ENCODE peak calls at places on chromosome 20, in six cellular contexts. One of them, this sample, is unnamed.

GRCh38 chr20:11726021-11726420 is 191.7 kb upstream of the BTBD3 start:
- DNase-seq in prostate gland: no peak
- DNase-seq in stomach: no peak
- DNase-seq in body of pancreas: no peak
- DNase-seq in Peyer's patch: no peak
- DNase-seq in endothelial cell of umbilical vein: peak; percentile 3
- DNase-seq in this sample: no peak

GRCh38 chr20:57662313-57663240 is 42.4 kb upstream of the ZBP1 start:
- DNase-seq in prostate gland: no peak
- DNase-seq in stomach: peak; percentile 22
- DNase-seq in body of pancreas: peak; percentile 10
- DNase-seq in Peyer's patch: no peak
- DNase-seq in endothelial cell of umbilical vein: no peak
- DNase-seq in this sample: no peak

GRCh38 chr20:58718729-58719128 is 26.1 kb downstream of the NPEPL1 start:
- DNase-seq in prostate gland: peak; percentile 3
- DNase-seq in stomach: no peak
- DNase-seq in body of pancreas: peak; percentile 5
- DNase-seq in Peyer's patch: no peak
- DNase-seq in endothelial cell of umbilical vein: no peak
- DNase-seq in this sample: no peak

GRCh38 chr20:24963672-24964517 is 14.8 kb downstream of the CST7 start:
- DNase-seq in prostate gland: no peak
- DNase-seq in stomach: no peak
- DNase-seq in body of pancreas: no peak
- DNase-seq in Peyer's patch: no peak
- DNase-seq in endothelial cell of umbilical vein: no peak
- DNase-seq in this sample: no peak

GRCh38 chr20:41697861-41698559 is 79.8 kb upstream of the CHD6 start:
- DNase-seq in prostate gland: no peak
- DNase-seq in stomach: no peak
- DNase-seq in body of pancreas: no peak
- DNase-seq in Peyer's patch: no peak
- DNase-seq in endothelial cell of umbilical vein: peak; percentile 36
- DNase-seq in this sample: no peak

GRCh38 chr20:38229376-38230252 is 30.9 kb downstream of the KIAA1755 start:
- DNase-seq in prostate gland: no peak
- DNase-seq in stomach: no peak
- DNase-seq in body of pancreas: no peak
- DNase-seq in Peyer's patch: no peak
- DNase-seq in endothelial cell of umbilical vein: peak; percentile 46
- DNase-seq in this sample: no peak

GRCh38 chr20:57013741-57014140 is 252.7 kb downstream of the BMP7 start:
- DNase-seq in prostate gland: peak; percentile 51
- DNase-seq in stomach: no peak
- DNase-seq in body of pancreas: no peak
- DNase-seq in Peyer's patch: no peak
- DNase-seq in endothelial cell of umbilical vein: no peak
- DNase-seq in this sample: peak; percentile 37

GRCh38 chr20:59664389-59665055 is 60.2 kb downstream of the PHACTR3 start:
- DNase-seq in prostate gland: no peak
- DNase-seq in stomach: no peak
- DNase-seq in body of pancreas: no peak
- DNase-seq in Peyer's patch: no peak
- DNase-seq in endothelial cell of umbilical vein: no peak
- DNase-seq in this sample: no peak

GRCh38 chr20:33472868-33473267 is 17.0 kb upstream of the CBFA2T2 start:
- DNase-seq in prostate gland: no peak
- DNase-seq in stomach: no peak
- DNase-seq in body of pancreas: no peak
- DNase-seq in Peyer's patch: no peak
- DNase-seq in endothelial cell of umbilical vein: no peak
- DNase-seq in this sample: no peak

GRCh38 chr20:59589051-59589450 is 15.3 kb upstream of the PHACTR3 start:
- DNase-seq in prostate gland: no peak
- DNase-seq in stomach: no peak
- DNase-seq in body of pancreas: no peak
- DNase-seq in Peyer's patch: no peak
- DNase-seq in endothelial cell of umbilical vein: no peak
- DNase-seq in this sample: no peak

GRCh38 chr20:56664791-56665190 is 35.7 kb downstream of the TFAP2C start:
- DNase-seq in prostate gland: no peak
- DNase-seq in stomach: no peak
- DNase-seq in body of pancreas: no peak
- DNase-seq in Peyer's patch: no peak
- DNase-seq in endothelial cell of umbilical vein: no peak
- DNase-seq in this sample: no peak

GRCh38 chr20:46060301-46060881 is 29.4 kb downstream of the NCOA5 start:
- DNase-seq in prostate gland: no peak
- DNase-seq in stomach: no peak
- DNase-seq in body of pancreas: no peak
- DNase-seq in Peyer's patch: no peak
- DNase-seq in endothelial cell of umbilical vein: peak; percentile 64
- DNase-seq in this sample: no peak

GRCh38 chr20:45014671-45015415 is 48.5 kb downstream of the STK4 start:
- DNase-seq in prostate gland: no peak
- DNase-seq in stomach: no peak
- DNase-seq in body of pancreas: no peak
- DNase-seq in Peyer's patch: no peak
- DNase-seq in endothelial cell of umbilical vein: no peak
- DNase-seq in this sample: no peak

GRCh38 chr20:35395728-35396127 is 16.0 kb downstream of the UQCC1 start:
- DNase-seq in prostate gland: no peak
- DNase-seq in stomach: no peak
- DNase-seq in body of pancreas: peak; percentile 31
- DNase-seq in Peyer's patch: no peak
- DNase-seq in endothelial cell of umbilical vein: peak; percentile 48
- DNase-seq in this sample: no peak

GRCh38 chr20:40641809-40642208 is 47.2 kb downstream of the MAFB start:
- DNase-seq in prostate gland: no peak
- DNase-seq in stomach: no peak
- DNase-seq in body of pancreas: no peak
- DNase-seq in Peyer's patch: no peak
- DNase-seq in endothelial cell of umbilical vein: no peak
- DNase-seq in this sample: no peak

GRCh38 chr20:40600441-40601235 is 88.4 kb downstream of the MAFB start:
- DNase-seq in prostate gland: no peak
- DNase-seq in stomach: no peak
- DNase-seq in body of pancreas: no peak
- DNase-seq in Peyer's patch: no peak
- DNase-seq in endothelial cell of umbilical vein: no peak
- DNase-seq in this sample: no peak

GRCh38 chr20:43238833-43239232 is 49.1 kb upstream of the PTPRT start:
- DNase-seq in prostate gland: no peak
- DNase-seq in stomach: no peak
- DNase-seq in body of pancreas: no peak
- DNase-seq in Peyer's patch: no peak
- DNase-seq in endothelial cell of umbilical vein: no peak
- DNase-seq in this sample: no peak

GRCh38 chr20:5397418-5397817 is 80.7 kb upstream of the PROKR2 start:
- DNase-seq in prostate gland: no peak
- DNase-seq in stomach: no peak
- DNase-seq in body of pancreas: no peak
- DNase-seq in Peyer's patch: no peak
- DNase-seq in endothelial cell of umbilical vein: no peak
- DNase-seq in this sample: no peak

GRCh38 chr20:47549671-47550070 is 48.0 kb downstream of the NCOA3 start:
- DNase-seq in prostate gland: no peak
- DNase-seq in stomach: no peak
- DNase-seq in body of pancreas: no peak
- DNase-seq in Peyer's patch: no peak
- DNase-seq in endothelial cell of umbilical vein: no peak
- DNase-seq in this sample: no peak

GRCh38 chr20:47551240-47551639 is 49.6 kb downstream of the NCOA3 start:
- DNase-seq in prostate gland: no peak
- DNase-seq in stomach: no peak
- DNase-seq in body of pancreas: no peak
- DNase-seq in Peyer's patch: no peak
- DNase-seq in endothelial cell of umbilical vein: no peak
- DNase-seq in this sample: no peak

GRCh38 chr20:47547034-47547387 is 45.3 kb downstream of the NCOA3 start:
- DNase-seq in prostate gland: no peak
- DNase-seq in stomach: no peak
- DNase-seq in body of pancreas: no peak
- DNase-seq in Peyer's patch: no peak
- DNase-seq in endothelial cell of umbilical vein: no peak
- DNase-seq in this sample: no peak

GRCh38 chr20:47552996-47553395 is 51.3 kb downstream of the NCOA3 start:
- DNase-seq in prostate gland: no peak
- DNase-seq in stomach: no peak
- DNase-seq in body of pancreas: no peak
- DNase-seq in Peyer's patch: no peak
- DNase-seq in endothelial cell of umbilical vein: no peak
- DNase-seq in this sample: no peak

DNA sequence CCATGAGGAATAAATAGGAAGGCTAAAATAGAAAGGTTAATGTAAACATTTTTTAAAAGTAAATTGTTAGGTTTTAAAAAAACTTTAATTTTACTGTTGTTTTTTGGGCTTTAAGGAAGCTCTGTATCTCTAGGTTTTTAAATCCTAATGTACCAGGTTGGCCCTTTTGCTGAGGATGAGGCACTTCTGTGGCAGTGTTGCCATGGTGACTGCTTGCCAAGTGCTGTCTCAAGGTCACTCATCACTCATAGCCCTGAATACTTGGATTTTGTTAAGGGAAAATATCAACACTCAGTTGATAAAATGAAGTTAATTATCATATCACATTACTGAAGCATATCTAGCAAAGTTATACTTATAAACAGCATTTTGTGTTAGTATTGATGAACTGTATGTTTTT is 50.2 kb downstream of the NCOA3 start:
- DNase-seq in prostate gland: no peak
- DNase-seq in stomach: no peak
- DNase-seq in body of pancreas: no peak
- DNase-seq in Peyer's patch: no peak
- DNase-seq in endothelial cell of umbilical vein: no peak
- DNase-seq in this sample: no peak
- TF ChIP-seq POLR2A in prostate gland: no peak
- TF ChIP-seq POLR2A in stomach: no peak
- TF ChIP-seq POLR2A in body of pancreas: no peak
- TF ChIP-seq POLR2A in Peyer's patch: no peak
- TF ChIP-seq POLR2A in endothelial cell of umbilical vein: no peak
- TF ChIP-seq POLR2A in this sample: no peak

DNA sequence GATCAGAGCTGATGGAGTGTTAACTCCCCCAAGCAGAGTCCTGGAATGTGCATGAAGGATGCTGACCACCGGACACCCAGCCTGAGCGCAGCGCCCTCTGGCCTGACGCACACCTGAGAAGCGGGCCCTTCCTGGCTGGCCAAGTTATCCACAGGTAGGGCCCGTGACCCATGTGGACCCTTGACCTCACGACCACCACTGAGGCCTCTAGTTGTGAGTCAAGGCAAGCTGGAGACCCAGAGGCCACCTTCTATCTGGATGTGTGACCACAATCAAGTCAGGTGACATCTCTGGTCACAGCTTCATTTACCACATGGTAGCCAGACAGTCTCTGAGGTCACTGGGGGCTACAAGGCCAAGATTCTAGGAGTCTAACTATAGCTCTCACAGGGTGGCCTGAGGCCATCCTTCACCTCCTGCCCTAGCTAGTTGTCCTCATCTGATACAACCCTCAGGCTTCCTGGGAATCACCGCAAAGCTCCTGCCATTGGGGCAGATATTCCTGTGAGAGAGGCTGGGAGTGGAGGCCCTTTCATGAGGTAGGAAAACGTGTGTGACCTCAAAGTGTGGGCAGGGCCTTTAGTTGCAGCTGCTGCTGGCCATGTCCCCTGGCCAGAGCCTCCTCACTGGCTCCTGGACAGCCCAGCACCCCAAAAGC is 53.1 kb downstream of the DSTN start:
- DNase-seq in prostate gland: no peak
- DNase-seq in stomach: no peak
- DNase-seq in body of pancreas: peak; percentile 10
- DNase-seq in Peyer's patch: no peak
- DNase-seq in endothelial cell of umbilical vein: no peak
- DNase-seq in this sample: no peak
- TF ChIP-seq POLR2A in prostate gland: no peak
- TF ChIP-seq POLR2A in stomach: no peak
- TF ChIP-seq POLR2A in body of pancreas: no peak
- TF ChIP-seq POLR2A in Peyer's patch: no peak
- TF ChIP-seq POLR2A in endothelial cell of umbilical vein: no peak
- TF ChIP-seq POLR2A in this sample: no peak

GRCh38 chr20:62910217-62910766 is 16.0 kb downstream of the DIDO1 start:
- DNase-seq in prostate gland: no peak
- DNase-seq in stomach: no peak
- DNase-seq in body of pancreas: no peak
- DNase-seq in Peyer's patch: no peak
- DNase-seq in endothelial cell of umbilical vein: no peak
- DNase-seq in this sample: no peak
- TF ChIP-seq POLR2A in prostate gland: no peak
- TF ChIP-seq POLR2A in stomach: no peak
- TF ChIP-seq POLR2A in body of pancreas: no peak
- TF ChIP-seq POLR2A in Peyer's patch: no peak
- TF ChIP-seq POLR2A in endothelial cell of umbilical vein: no peak
- TF ChIP-seq POLR2A in this sample: no peak

GRCh38 chr20:378961-379336 is 1.6 kb upstream of the TRIB3 start:
- DNase-seq in prostate gland: no peak
- DNase-seq in stomach: no peak
- DNase-seq in body of pancreas: no peak
- DNase-seq in Peyer's patch: no peak
- DNase-seq in endothelial cell of umbilical vein: no peak
- DNase-seq in this sample: no peak

GRCh38 chr20:383889-384288 is 3.3 kb downstream of the TRIB3 start:
- DNase-seq in prostate gland: no peak
- DNase-seq in stomach: no peak
- DNase-seq in body of pancreas: no peak
- DNase-seq in Peyer's patch: no peak
- DNase-seq in endothelial cell of umbilical vein: no peak
- DNase-seq in this sample: no peak

GRCh38 chr20:380763-381580 is 412 bp downstream of the TRIB3 start:
- DNase-seq in prostate gland: peak; percentile 38
- DNase-seq in stomach: peak; percentile 59
- DNase-seq in body of pancreas: peak; percentile 41
- DNase-seq in Peyer's patch: peak; percentile 74
- DNase-seq in endothelial cell of umbilical vein: peak; percentile 36
- DNase-seq in this sample: peak; percentile 49

GRCh38 chr20:382291-383115 is 1.9 kb downstream of the TRIB3 start:
- DNase-seq in prostate gland: no peak
- DNase-seq in stomach: no peak
- DNase-seq in body of pancreas: no peak
- DNase-seq in Peyer's patch: no peak
- DNase-seq in endothelial cell of umbilical vein: no peak
- DNase-seq in this sample: no peak

DNA sequence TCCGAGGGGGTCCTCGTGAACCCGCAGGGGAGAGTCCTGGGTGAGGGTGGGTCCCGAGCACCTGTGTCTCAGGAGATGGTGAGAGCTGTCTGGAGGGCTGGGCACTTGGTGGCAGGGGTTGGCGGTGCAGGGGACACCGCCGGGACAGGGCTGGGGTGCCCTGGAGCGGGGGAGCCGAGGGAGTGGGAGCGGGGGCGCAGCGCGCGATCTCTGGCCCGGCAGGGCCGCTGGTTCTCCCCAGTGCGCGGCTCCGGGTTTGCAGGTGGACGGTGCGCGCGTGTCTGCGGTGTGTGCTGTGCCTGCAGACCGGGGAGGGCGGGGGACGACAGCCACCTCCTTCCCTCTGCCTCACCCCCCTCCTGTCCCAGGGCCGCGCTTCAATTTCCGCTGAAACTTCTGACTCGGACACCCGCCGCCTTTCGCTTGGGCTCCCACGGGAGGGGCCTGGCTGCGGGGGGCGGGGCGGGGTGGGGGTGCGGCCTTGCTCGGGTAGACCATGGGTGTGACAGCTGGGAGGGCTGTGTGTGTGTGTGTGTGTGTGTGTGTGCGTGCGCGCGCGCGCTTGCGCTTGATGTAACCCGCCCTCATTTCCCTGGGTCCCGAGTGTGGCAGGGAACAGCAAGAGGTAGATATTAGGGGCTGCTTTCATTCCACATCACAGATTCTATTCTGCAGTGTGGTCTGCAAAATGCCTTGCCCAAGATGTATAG is 1.2 kb downstream of the TRIB3 start:
- DNase-seq in prostate gland: peak; percentile 85
- DNase-seq in stomach: peak; percentile 79
- DNase-seq in body of pancreas: peak; percentile 73
- DNase-seq in Peyer's patch: peak; percentile 90
- DNase-seq in endothelial cell of umbilical vein: peak; percentile 48
- DNase-seq in this sample: peak; percentile 74
- TF ChIP-seq POLR2A in prostate gland: peak; percentile 68
- TF ChIP-seq POLR2A in stomach: no peak
- TF ChIP-seq POLR2A in body of pancreas: peak; percentile 68
- TF ChIP-seq POLR2A in Peyer's patch: peak; percentile 62
- TF ChIP-seq POLR2A in endothelial cell of umbilical vein: peak; percentile 36
- TF ChIP-seq POLR2A in this sample: peak; percentile 54

This sample was measured in thyroid gland.